ENCODE peak calls at places on chromosomes 16 and 17, in ten cellular contexts. One of them, this sample, is unnamed.

GRCh38 chr17:66834919-66835454 is at the start of gene CACNG5:
- DNase-seq in progenitor cell of endocrine pancreas: peak
- DNase-seq in HEK293T: peak
- DNase-seq in K562: peak
- DNase-seq in NCI-H345: no peak
- DNase-seq in fibroblast of the conjunctiva: no peak
- DNase-seq in GM19239: no peak
- DNase-seq in pancreas: no peak
- DNase-seq in T-helper 1 cell: no peak
- DNase-seq in lung: no peak
- DNase-seq in this sample: no peak

GRCh38 chr17:41689497-41690299 is 1.0 kb downstream of the EIF1 start:
- DNase-seq in T-helper 1 cell: no peak
- DNase-seq in pancreas: no peak
- DNase-seq in fibroblast of the conjunctiva: peak
- DNase-seq in GM19239: no peak
- DNase-seq in K562: no peak
- DNase-seq in progenitor cell of endocrine pancreas: no peak
- DNase-seq in lung: peak
- DNase-seq in HEK293T: no peak
- DNase-seq in NCI-H345: peak
- DNase-seq in this sample: no peak

GRCh38 chr17:6775871-6776405 is at the start of gene FBXO39:
- DNase-seq in fibroblast of the conjunctiva: no peak
- DNase-seq in lung: no peak
- DNase-seq in GM19239: no peak
- DNase-seq in K562: no peak
- DNase-seq in progenitor cell of endocrine pancreas: no peak
- DNase-seq in T-helper 1 cell: no peak
- DNase-seq in pancreas: no peak
- DNase-seq in NCI-H345: no peak
- DNase-seq in HEK293T: no peak
- DNase-seq in this sample: no peak

GRCh38 chr16:8505327-8505991 is 84.9 kb downstream of the TMEM114 start:
- DNase-seq in K562: no peak
- DNase-seq in fibroblast of the conjunctiva: no peak
- DNase-seq in pancreas: no peak
- DNase-seq in HEK293T: no peak
- DNase-seq in T-helper 1 cell: no peak
- DNase-seq in lung: no peak
- DNase-seq in NCI-H345: no peak
- DNase-seq in progenitor cell of endocrine pancreas: no peak
- DNase-seq in GM19239: no peak
- DNase-seq in this sample: no peak

GRCh38 chr17:43010667-43011308 is 4.2 kb downstream of the IFI35 start:
- DNase-seq in progenitor cell of endocrine pancreas: no peak
- DNase-seq in K562: peak
- DNase-seq in lung: no peak
- DNase-seq in fibroblast of the conjunctiva: no peak
- DNase-seq in GM19239: no peak
- DNase-seq in HEK293T: no peak
- DNase-seq in NCI-H345: no peak
- DNase-seq in T-helper 1 cell: no peak
- DNase-seq in pancreas: no peak
- DNase-seq in this sample: no peak

GRCh38 chr17:69943058-69943457 is 132.0 kb upstream of the KCNJ16 start:
- DNase-seq in T-helper 1 cell: no peak
- DNase-seq in K562: no peak
- DNase-seq in NCI-H345: no peak
- DNase-seq in HEK293T: no peak
- DNase-seq in GM19239: no peak
- DNase-seq in pancreas: no peak
- DNase-seq in progenitor cell of endocrine pancreas: no peak
- DNase-seq in lung: no peak
- DNase-seq in fibroblast of the conjunctiva: no peak
- DNase-seq in this sample: no peak

GRCh38 chr17:78934681-78935418 is 9.7 kb upstream of the TIMP2 start:
- DNase-seq in T-helper 1 cell: no peak
- DNase-seq in pancreas: no peak
- DNase-seq in HEK293T: no peak
- DNase-seq in NCI-H345: no peak
- DNase-seq in lung: no peak
- DNase-seq in GM19239: no peak
- DNase-seq in progenitor cell of endocrine pancreas: no peak
- DNase-seq in K562: no peak
- DNase-seq in fibroblast of the conjunctiva: no peak
- DNase-seq in this sample: no peak

GRCh38 chr17:58326609-58327341 is 1.8 kb downstream of the TSPOAP1 start:
- DNase-seq in fibroblast of the conjunctiva: no peak
- DNase-seq in progenitor cell of endocrine pancreas: no peak
- DNase-seq in T-helper 1 cell: no peak
- DNase-seq in K562: no peak
- DNase-seq in HEK293T: no peak
- DNase-seq in GM19239: no peak
- DNase-seq in pancreas: peak
- DNase-seq in NCI-H345: no peak
- DNase-seq in lung: no peak
- DNase-seq in this sample: no peak

GRCh38 chr17:82445542-82445941 is 5.0 kb downstream of the CYBC1 start:
- DNase-seq in HEK293T: no peak
- DNase-seq in T-helper 1 cell: no peak
- DNase-seq in fibroblast of the conjunctiva: no peak
- DNase-seq in K562: no peak
- DNase-seq in progenitor cell of endocrine pancreas: no peak
- DNase-seq in NCI-H345: no peak
- DNase-seq in lung: no peak
- DNase-seq in pancreas: peak
- DNase-seq in GM19239: no peak
- DNase-seq in this sample: no peak

GRCh38 chr16:89031715-89032659 is 55.0 kb upstream of the CBFA2T3 start:
- DNase-seq in K562: no peak
- DNase-seq in fibroblast of the conjunctiva: no peak
- DNase-seq in pancreas: no peak
- DNase-seq in progenitor cell of endocrine pancreas: no peak
- DNase-seq in lung: peak
- DNase-seq in GM19239: peak
- DNase-seq in NCI-H345: no peak
- DNase-seq in HEK293T: no peak
- DNase-seq in T-helper 1 cell: no peak
- DNase-seq in this sample: no peak

GRCh38 chr17:78412403-78412802 is 34.0 kb downstream of the PGS1 start:
- DNase-seq in pancreas: no peak
- DNase-seq in GM19239: no peak
- DNase-seq in lung: no peak
- DNase-seq in K562: peak
- DNase-seq in HEK293T: peak
- DNase-seq in NCI-H345: no peak
- DNase-seq in T-helper 1 cell: no peak
- DNase-seq in progenitor cell of endocrine pancreas: no peak
- DNase-seq in fibroblast of the conjunctiva: no peak
- DNase-seq in this sample: no peak

GRCh38 chr17:74994440-74994839 is 7.0 kb downstream of the CDR2L start:
- DNase-seq in pancreas: no peak
- DNase-seq in HEK293T: no peak
- DNase-seq in lung: no peak
- DNase-seq in fibroblast of the conjunctiva: no peak
- DNase-seq in K562: no peak
- DNase-seq in GM19239: no peak
- DNase-seq in progenitor cell of endocrine pancreas: no peak
- DNase-seq in T-helper 1 cell: no peak
- DNase-seq in NCI-H345: no peak
- DNase-seq in this sample: no peak

GRCh38 chr17:30921544-30922196 is at the start of gene ADAP2:
- DNase-seq in NCI-H345: peak
- DNase-seq in progenitor cell of endocrine pancreas: peak
- DNase-seq in HEK293T: peak
- DNase-seq in lung: peak
- DNase-seq in T-helper 1 cell: no peak
- DNase-seq in pancreas: peak
- DNase-seq in fibroblast of the conjunctiva: no peak
- DNase-seq in K562: peak
- DNase-seq in GM19239: no peak
- DNase-seq in this sample: no peak

GRCh38 chr17:49494937-49495841 is at the start of gene NGFR:
- DNase-seq in progenitor cell of endocrine pancreas: no peak
- DNase-seq in GM19239: peak
- DNase-seq in fibroblast of the conjunctiva: no peak
- DNase-seq in pancreas: no peak
- DNase-seq in HEK293T: peak
- DNase-seq in NCI-H345: peak
- DNase-seq in lung: no peak
- DNase-seq in T-helper 1 cell: peak
- DNase-seq in K562: peak
- DNase-seq in this sample: no peak

GRCh38 chr17:41762841-41763240 is 23.7 kb downstream of the JUP start:
- DNase-seq in HEK293T: no peak
- DNase-seq in NCI-H345: no peak
- DNase-seq in progenitor cell of endocrine pancreas: no peak
- DNase-seq in GM19239: no peak
- DNase-seq in K562: no peak
- DNase-seq in lung: no peak
- DNase-seq in fibroblast of the conjunctiva: no peak
- DNase-seq in pancreas: no peak
- DNase-seq in T-helper 1 cell: no peak
- DNase-seq in this sample: no peak

GRCh38 chr17:72351884-72352346 is 231.1 kb downstream of the SOX9 start:
- DNase-seq in T-helper 1 cell: no peak
- DNase-seq in lung: no peak
- DNase-seq in progenitor cell of endocrine pancreas: no peak
- DNase-seq in pancreas: no peak
- DNase-seq in HEK293T: no peak
- DNase-seq in fibroblast of the conjunctiva: no peak
- DNase-seq in K562: no peak
- DNase-seq in NCI-H345: no peak
- DNase-seq in GM19239: no peak
- DNase-seq in this sample: no peak

GRCh38 chr16:70460737-70461261 is 6.4 kb downstream of the FCSK start:
- DNase-seq in pancreas: no peak
- DNase-seq in K562: no peak
- DNase-seq in T-helper 1 cell: no peak
- DNase-seq in lung: no peak
- DNase-seq in NCI-H345: no peak
- DNase-seq in progenitor cell of endocrine pancreas: no peak
- DNase-seq in fibroblast of the conjunctiva: no peak
- DNase-seq in GM19239: no peak
- DNase-seq in HEK293T: no peak
- DNase-seq in this sample: no peak

GRCh38 chr16:588889-589657 is 793 bp upstream of the RAB40C start:
- DNase-seq in lung: peak
- DNase-seq in HEK293T: peak
- DNase-seq in progenitor cell of endocrine pancreas: peak
- DNase-seq in NCI-H345: peak
- DNase-seq in K562: peak
- DNase-seq in GM19239: peak
- DNase-seq in T-helper 1 cell: peak
- DNase-seq in pancreas: peak
- DNase-seq in fibroblast of the conjunctiva: peak
- DNase-seq in this sample: peak

GRCh38 chr16:47664653-47665325 is 203.7 kb downstream of the PHKB start:
- DNase-seq in progenitor cell of endocrine pancreas: no peak
- DNase-seq in pancreas: no peak
- DNase-seq in GM19239: no peak
- DNase-seq in NCI-H345: no peak
- DNase-seq in K562: no peak
- DNase-seq in lung: no peak
- DNase-seq in HEK293T: no peak
- DNase-seq in T-helper 1 cell: no peak
- DNase-seq in fibroblast of the conjunctiva: no peak
- DNase-seq in this sample: no peak

GRCh38 chr17:39484178-39484577 is 22.9 kb downstream of the CDK12 start:
- DNase-seq in fibroblast of the conjunctiva: no peak
- DNase-seq in pancreas: no peak
- DNase-seq in HEK293T: no peak
- DNase-seq in progenitor cell of endocrine pancreas: no peak
- DNase-seq in GM19239: peak
- DNase-seq in K562: no peak
- DNase-seq in NCI-H345: no peak
- DNase-seq in T-helper 1 cell: no peak
- DNase-seq in lung: no peak
- DNase-seq in this sample: no peak

GRCh38 chr16:3519581-3519980 is 18.8 kb downstream of the CLUAP1 start:
- DNase-seq in pancreas: no peak
- DNase-seq in NCI-H345: no peak
- DNase-seq in T-helper 1 cell: no peak
- DNase-seq in K562: no peak
- DNase-seq in progenitor cell of endocrine pancreas: no peak
- DNase-seq in HEK293T: no peak
- DNase-seq in lung: no peak
- DNase-seq in fibroblast of the conjunctiva: no peak
- DNase-seq in GM19239: no peak
- DNase-seq in this sample: no peak

GRCh38 chr17:65918921-65919546 is 272.9 kb downstream of the CEP112 start:
- DNase-seq in fibroblast of the conjunctiva: no peak
- DNase-seq in T-helper 1 cell: no peak
- DNase-seq in lung: no peak
- DNase-seq in GM19239: no peak
- DNase-seq in K562: no peak
- DNase-seq in progenitor cell of endocrine pancreas: no peak
- DNase-seq in HEK293T: no peak
- DNase-seq in pancreas: no peak
- DNase-seq in NCI-H345: no peak
- DNase-seq in this sample: no peak

GRCh38 chr17:66422181-66422580 is 119.8 kb downstream of the PRKCA start:
- DNase-seq in T-helper 1 cell: no peak
- DNase-seq in progenitor cell of endocrine pancreas: no peak
- DNase-seq in lung: no peak
- DNase-seq in pancreas: no peak
- DNase-seq in GM19239: no peak
- DNase-seq in NCI-H345: no peak
- DNase-seq in HEK293T: no peak
- DNase-seq in K562: no peak
- DNase-seq in fibroblast of the conjunctiva: no peak
- DNase-seq in this sample: no peak

GRCh38 chr17:8121531-8122390 is 2.1 kb downstream of the HES7 start:
- DNase-seq in lung: no peak
- DNase-seq in K562: peak
- DNase-seq in fibroblast of the conjunctiva: no peak
- DNase-seq in progenitor cell of endocrine pancreas: peak
- DNase-seq in T-helper 1 cell: no peak
- DNase-seq in GM19239: no peak
- DNase-seq in NCI-H345: peak
- DNase-seq in HEK293T: no peak
- DNase-seq in pancreas: peak
- DNase-seq in this sample: peak

GRCh38 chr16:68074850-68075249 is 10.3 kb upstream of the NFATC3 start:
- DNase-seq in K562: no peak
- DNase-seq in lung: no peak
- DNase-seq in pancreas: no peak
- DNase-seq in HEK293T: no peak
- DNase-seq in T-helper 1 cell: no peak
- DNase-seq in NCI-H345: no peak
- DNase-seq in progenitor cell of endocrine pancreas: no peak
- DNase-seq in GM19239: peak
- DNase-seq in fibroblast of the conjunctiva: no peak
- DNase-seq in this sample: no peak

GRCh38 chr17:72651988-72652387 is 440.5 kb downstream of the SLC39A11 start:
- DNase-seq in GM19239: no peak
- DNase-seq in lung: no peak
- DNase-seq in NCI-H345: no peak
- DNase-seq in K562: no peak
- DNase-seq in fibroblast of the conjunctiva: no peak
- DNase-seq in HEK293T: no peak
- DNase-seq in T-helper 1 cell: no peak
- DNase-seq in progenitor cell of endocrine pancreas: no peak
- DNase-seq in pancreas: no peak
- DNase-seq in this sample: no peak

GRCh38 chr17:72580321-72581127 is 459.7 kb downstream of the SOX9 start:
- DNase-seq in GM19239: no peak
- DNase-seq in fibroblast of the conjunctiva: no peak
- DNase-seq in pancreas: no peak
- DNase-seq in K562: no peak
- DNase-seq in T-helper 1 cell: no peak
- DNase-seq in HEK293T: no peak
- DNase-seq in lung: peak
- DNase-seq in NCI-H345: peak
- DNase-seq in progenitor cell of endocrine pancreas: no peak
- DNase-seq in this sample: no peak

GRCh38 chr16:10754941-10755340 is 11.3 kb downstream of the NUBP1 start:
- DNase-seq in progenitor cell of endocrine pancreas: no peak
- DNase-seq in fibroblast of the conjunctiva: no peak
- DNase-seq in lung: no peak
- DNase-seq in HEK293T: no peak
- DNase-seq in GM19239: no peak
- DNase-seq in NCI-H345: no peak
- DNase-seq in T-helper 1 cell: no peak
- DNase-seq in pancreas: no peak
- DNase-seq in K562: no peak
- DNase-seq in this sample: no peak